ENCODE peak calls at places on chromosomes 2 and 18, in five cellular contexts. F is stimulated activated CD8-positive, alpha-beta memory T cell treated with anti-CD3 and anti-CD28 coated beads, Interleukin-7, amount 100 ng/mL, for 4 hours; N is GM10248; R is substantia nigra; W is epithelial cell of esophagus. K is an unnamed sample.
A peak's percentile ranks its signal among the peaks of the same experiment; 100 is the strongest.

GRCh38 chr2:218839430-218839829 is 7.8 kb upstream of the PRKAG3 start:
- DNase-seq in F (no peak), N (no peak), R (no peak), W (peak; percentile 78), K (no peak)

GRCh38 chr18:741931-742512 is 29.6 kb upstream of the ENOSF1 start:
- DNase-seq in F (no peak), N (peak; percentile 67), R (no peak), W (peak; percentile 51), K (peak; percentile 53)

GRCh38 chr2:20868377-20868776 is 45.5 kb upstream of the LDAH start:
- DNase-seq in F (peak; percentile 34), N (peak; percentile 60), R (no peak), W (peak; percentile 20), K (no peak)

GRCh38 chr2:213682276-213682675 is 398.0 kb downstream of the SPAG16 start:
- DNase-seq in F (no peak), N (no peak), R (no peak), W (no peak), K (no peak)

GRCh38 chr2:109351164-109351756 is 222.3 kb downstream of the SH3RF3 start:
- DNase-seq in F (no peak), N (no peak), R (no peak), W (peak; percentile 68), K (peak; percentile 97)

GRCh38 chr18:22093731-22094374 is 75.5 kb upstream of the GATA6 start:
- DNase-seq in F (no peak), N (no peak), R (no peak), W (no peak), K (no peak)

GRCh38 chr2:200788129-200788718 is 23.5 kb upstream of the BZW1 start:
- DNase-seq in F (no peak), N (no peak), R (no peak), W (peak; percentile 62), K (peak; percentile 94)

GRCh38 chr2:182980115-182980514 is 58.1 kb downstream of the NCKAP1 start:
- DNase-seq in F (no peak), N (peak; percentile 39), R (no peak), W (peak; percentile 34), K (peak; percentile 69)

K was measured in PC-3.